ENCODE peak calls at places on chromosomes 13 and 19, in six cellular contexts. Y is body of pancreas, Z is PC-3, J is upper lobe of left lung, R is transverse colon, X is prostate gland. Q is an unnamed sample. For H3K4me1, the result is how much of the 10 kb centered on the place peaks cover.

GRCh38 chr19:6252066-6252465 is 27.7 kb downstream of the MLLT1 start:
- DNase-seq in Y (no peak), Z (no peak), J (no peak), R (no peak), X (no peak), Q (no peak)

GRCh38 chr19:2724148-2724557 is 3.0 kb upstream of the DIRAS1 start:
- DNase-seq in Y (no peak), Z (no peak), J (no peak), R (no peak), X (no peak), Q (no peak)

GRCh38 chr19:1893791-1894190 is 8.5 kb upstream of the ABHD17A start:
- DNase-seq in Y (no peak), Z (no peak), J (no peak), R (no peak), X (no peak), Q (no peak)

GRCh38 chr19:10766681-10767201 is 48.9 kb downstream of the DNM2 start:
- DNase-seq in Y (peak), Z (no peak), J (no peak), R (no peak), X (no peak), Q (no peak)

GRCh38 chr19:17358395-17358794 is 18.7 kb downstream of the PLVAP start:
- DNase-seq in Y (no peak), Z (no peak), J (no peak), R (no peak), X (no peak), Q (no peak)

GRCh38 chr19:54388001-54388802 is 23.5 kb upstream of the LAIR1 start:
- DNase-seq in Y (peak), Z (no peak), J (no peak), R (peak), X (no peak), Q (no peak)

GRCh38 chr19:55304279-55304978 is 20.6 kb downstream of the BRSK1 start:
- DNase-seq in Y (peak), Z (peak), J (peak), R (peak), X (no peak), Q (no peak)

GRCh38 chr19:54473983-54474382 is 887 bp upstream of the CDC42EP5 start:
- DNase-seq in Y (no peak), Z (no peak), J (no peak), R (no peak), X (no peak), Q (no peak)

GRCh38 chr13:38398810-38399493 is 49.3 kb downstream of the UFM1 start:
- DNase-seq in Y (no peak), Z (peak), J (no peak), R (no peak), X (no peak), Q (no peak)

GRCh38 chr13:59879281-59879680 is 284.4 kb downstream of the DIAPH3 start:
- DNase-seq in Y (no peak), Z (no peak), J (no peak), R (no peak), X (no peak), Q (no peak)

GRCh38 chr13:39452834-39453233 is 150.2 kb downstream of the LHFPL6 start:
- DNase-seq in Y (no peak), Z (no peak), J (no peak), R (no peak), X (no peak), Q (no peak)

GRCh38 chr19:23439623-23440022 is 44.4 kb upstream of the ZNF91 start:
- DNase-seq in Y (no peak), Z (no peak), J (no peak), R (no peak), X (no peak), Q (no peak)

GRCh38 chr13:82298110-82298509 is 1584.2 kb downstream of the SLITRK1 start:
- DNase-seq in Y (no peak), Z (no peak), J (no peak), R (no peak), X (no peak), Q (no peak)

GRCh38 chr19:45995715-45996385 is 583 bp downstream of the CCDC61 start:
- DNase-seq in Y (no peak), Z (no peak), J (no peak), R (no peak), X (no peak), Q (no peak)

GRCh38 chr19:45994989-45995714 is at the start of gene CCDC61:
- DNase-seq in Y (peak), Z (peak), J (peak), R (peak), X (peak), Q (peak)

GRCh38 chr19:45996933-45997332 is 1.7 kb downstream of the CCDC61 start:
- DNase-seq in Y (no peak), Z (no peak), J (no peak), R (no peak), X (no peak), Q (no peak)

GRCh38 chr19:45990113-45990728 is 5.0 kb upstream of the CCDC61 start:
- DNase-seq in Y (no peak), Z (no peak), J (no peak), R (no peak), X (no peak), Q (no peak)

GRCh38 chr19:45994456-45994988 is 745 bp upstream of the CCDC61 start:
- DNase-seq in Y (no peak), Z (no peak), J (no peak), R (no peak), X (no peak), Q (no peak)
- H3K4me3 ChIP-seq in Y (peak), Z (peak), J (peak), R (peak), X (peak), Q (peak)

GRCh38 chr13:44109986-44110640 is 230.4 kb downstream of the LACC1 start:
- DNase-seq in Y (no peak), Z (peak), J (no peak), R (peak), X (no peak), Q (no peak)

GRCh38 chr13:44104969-44105368 is 225.3 kb downstream of the LACC1 start:
- DNase-seq in Y (no peak), Z (no peak), J (no peak), R (no peak), X (no peak), Q (no peak)

GRCh38 chr13:44108345-44108858 is 228.7 kb downstream of the LACC1 start:
- DNase-seq in Y (peak), Z (peak), J (no peak), R (peak), X (peak), Q (no peak)

GRCh38 chr13:44106231-44107152 is 226.8 kb downstream of the LACC1 start:
- DNase-seq in Y (no peak), Z (no peak), J (no peak), R (no peak), X (peak), Q (no peak)

GRCh38 chr13:44107357-44108121 is 227.8 kb downstream of the LACC1 start:
- DNase-seq in Y (no peak), Z (no peak), J (peak), R (no peak), X (peak), Q (no peak)
- H3K4me1 ChIP-seq in Y (under half), Z (under half), J (under half), R (under half), X (under half), Q (under half)

GRCh38 chr19:18741124-18741493 is 50.0 kb downstream of the COMP start:
- DNase-seq in Y (peak), Z (no peak), J (no peak), R (no peak), X (no peak), Q (no peak)
- H3K4me3 ChIP-seq in Y (no peak), Z (no peak), J (no peak), R (no peak), X (no peak), Q (no peak)

GRCh38 chr19:39125199-39125553 is 410 bp upstream of the PAK4 start:
- DNase-seq in Y (no peak), Z (no peak), J (no peak), R (no peak), X (no peak), Q (no peak)
- H3K4me1 ChIP-seq in Y (under half), Z (under half), J (half or more), R (under half), X (under half), Q (under half)

DNA sequence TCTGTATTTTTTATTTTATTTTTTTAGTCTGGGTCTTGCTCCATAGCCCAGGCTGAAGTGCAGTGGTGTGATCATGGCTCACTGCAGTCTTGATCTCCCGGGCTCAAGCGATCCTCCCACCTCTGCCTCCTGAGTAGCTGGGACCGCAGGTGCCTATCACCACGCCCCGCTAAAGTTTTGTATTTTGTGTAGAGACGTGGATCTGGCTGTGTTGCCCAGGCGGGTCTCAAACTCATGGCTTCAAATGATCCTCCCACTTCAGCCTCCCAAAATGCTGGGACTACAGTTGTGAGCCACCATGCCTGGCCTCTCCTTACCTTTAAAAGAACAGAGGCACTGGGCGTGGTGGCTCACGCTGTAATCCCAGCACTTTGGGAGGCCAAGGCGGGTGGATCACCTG is 4.2 kb upstream of the MAG start:
- DNase-seq in Y (no peak), Z (no peak), J (no peak), R (no peak), X (no peak), Q (no peak)
- H3K4me3 ChIP-seq in Y (no peak), Z (no peak), J (no peak), R (no peak), X (no peak), Q (no peak)